ENCODE peak calls at places on chromosomes 12 and 14, in eight cellular contexts. N is A549, Z is right lobe of liver, L is BE2C, B is heart left ventricle, O is AG04450, T is fibroblast of mammary gland, F is hepatocyte. D is an unnamed sample.

GRCh38 chr12:530308-530707 is 70.6 kb downstream of the B4GALNT3 start:
- DNase-seq in L (no peak), N (no peak), F (no peak), O (no peak), B (no peak), Z (no peak), T (peak), D (peak)

GRCh38 chr12:131825146-131825892 is 2.9 kb upstream of the MMP17 start:
- DNase-seq in F (no peak), Z (no peak), N (no peak), T (peak), L (no peak), O (no peak), B (no peak), D (peak)

GRCh38 chr12:132689227-132689626 is 1.8 kb downstream of the PXMP2 start:
- DNase-seq in N (no peak), T (no peak), B (no peak), L (no peak), F (peak), O (no peak), Z (peak), D (no peak)

GRCh38 chr12:96985515-96986362 is 78.7 kb downstream of the NEDD1 start:
- DNase-seq in T (no peak), B (no peak), Z (peak), F (peak), O (no peak), L (peak), N (peak), D (no peak)

GRCh38 chr12:102885043-102885932 is 31.8 kb downstream of the PAH start:
- DNase-seq in B (no peak), N (no peak), Z (peak), F (peak), L (no peak), O (no peak), T (no peak), D (no peak)

GRCh38 chr12:52838871-52839446 is 4.8 kb upstream of the KRT79 start:
- DNase-seq in N (no peak), Z (no peak), F (no peak), O (no peak), B (no peak), L (no peak), T (no peak), D (no peak)

GRCh38 chr12:118763239-118763638 is 218.1 kb upstream of the SRRM4 start:
- DNase-seq in T (no peak), N (no peak), B (no peak), L (no peak), O (no peak), F (no peak), Z (no peak), D (no peak)

GRCh38 chr12:69151254-69151751 is 88.1 kb upstream of the CPSF6 start:
- DNase-seq in N (no peak), F (peak), B (no peak), O (no peak), L (no peak), Z (no peak), T (peak), D (peak)

GRCh38 chr12:91172051-91172450 is 10.6 kb downstream of the DCN start:
- DNase-seq in N (no peak), F (no peak), T (peak), O (no peak), L (no peak), Z (no peak), B (no peak), D (no peak)

DNA sequence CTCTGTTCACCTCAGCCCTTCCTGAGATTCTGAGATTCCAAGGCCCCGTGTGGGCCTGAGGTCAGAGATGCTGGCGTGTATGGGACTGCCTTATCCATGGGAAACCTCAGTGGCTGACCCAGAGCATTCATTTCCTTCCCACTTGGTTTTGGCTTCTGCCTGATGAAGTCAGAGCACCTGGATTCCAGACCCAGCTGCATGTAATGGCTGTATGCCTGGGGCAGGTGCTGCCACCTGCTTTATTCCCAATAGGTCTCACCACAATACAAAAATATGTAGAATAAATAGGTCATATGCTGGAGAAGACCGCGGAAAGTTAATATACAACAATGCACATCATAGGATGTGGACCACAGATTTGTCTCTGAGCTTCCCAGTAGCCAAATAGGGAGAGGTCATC is 25.6 kb downstream of the FIGNL2 start:
- DNase-seq in F (no peak), O (no peak), Z (no peak), N (no peak), B (no peak), L (no peak), T (no peak), D (no peak)
- H3K4me3 ChIP-seq in F (no peak), O (no peak), Z (no peak), N (no peak), B (no peak), L (no peak), T (no peak), D (no peak)

GRCh38 chr12:10365716-10366433 is 24.0 kb downstream of the KLRK1 start:
- DNase-seq in F (no peak), Z (no peak), N (no peak), B (no peak), T (no peak), O (no peak), L (no peak), D (peak)
- TF ChIP-seq CTCF in F (no peak), Z (no peak), N (no peak), B (peak), T (no peak), O (peak), L (peak), D (peak)

DNA sequence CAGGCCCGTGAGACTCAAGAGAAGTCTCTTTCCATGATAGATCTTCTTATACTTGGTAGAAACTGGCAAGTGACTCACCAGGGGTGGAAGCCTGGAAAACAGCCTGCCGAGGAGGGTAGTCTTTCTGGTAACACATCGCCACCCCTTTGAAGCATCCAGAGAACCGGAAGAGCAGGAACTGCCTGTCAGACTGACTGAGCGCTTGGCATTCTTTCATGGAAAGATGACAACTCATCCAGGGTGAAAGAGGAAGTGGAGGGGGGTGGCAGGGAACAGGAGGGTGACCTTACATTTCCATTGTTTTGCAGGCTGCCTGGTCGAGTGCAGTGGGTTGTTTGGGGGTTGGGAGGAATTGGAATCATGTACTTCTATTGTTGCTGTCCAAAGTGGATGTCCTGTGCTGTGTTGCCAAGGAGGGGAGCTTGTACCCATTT is 34.5 kb downstream of the PRKCH start:
- DNase-seq in Z (peak), L (no peak), N (peak), B (peak), T (peak), O (no peak), F (peak), D (no peak)
- H3K4me3 ChIP-seq in Z (no peak), L (no peak), N (no peak), B (no peak), T (no peak), O (no peak), F (no peak), D (no peak)

GRCh38 chr14:97301931-97302559 is 504.9 kb downstream of the VRK1 start:
- DNase-seq in T (no peak), L (no peak), B (no peak), N (no peak), Z (no peak), F (no peak), O (no peak), D (no peak)
- TF ChIP-seq CTCF in T (no peak), L (no peak), B (no peak), N (no peak), Z (no peak), F (no peak), O (no peak), D (no peak)

GRCh38 chr12:47074757-47075156 is 4.7 kb upstream of the PCED1B start:
- DNase-seq in Z (no peak), O (no peak), T (no peak), F (no peak), N (no peak), B (no peak), L (no peak), D (no peak)

GRCh38 chr12:47078086-47078395 is 1.4 kb upstream of the PCED1B start:
- DNase-seq in O (no peak), N (no peak), L (no peak), B (no peak), Z (no peak), T (no peak), F (no peak), D (no peak)

GRCh38 chr12:47073951-47074350 is 5.5 kb upstream of the PCED1B start:
- DNase-seq in B (no peak), T (no peak), N (peak), F (no peak), Z (no peak), L (no peak), O (no peak), D (no peak)

GRCh38 chr12:47077206-47078085 is 2.0 kb upstream of the PCED1B start:
- DNase-seq in Z (no peak), O (no peak), T (no peak), F (no peak), N (peak), B (no peak), L (no peak), D (no peak)

DNA sequence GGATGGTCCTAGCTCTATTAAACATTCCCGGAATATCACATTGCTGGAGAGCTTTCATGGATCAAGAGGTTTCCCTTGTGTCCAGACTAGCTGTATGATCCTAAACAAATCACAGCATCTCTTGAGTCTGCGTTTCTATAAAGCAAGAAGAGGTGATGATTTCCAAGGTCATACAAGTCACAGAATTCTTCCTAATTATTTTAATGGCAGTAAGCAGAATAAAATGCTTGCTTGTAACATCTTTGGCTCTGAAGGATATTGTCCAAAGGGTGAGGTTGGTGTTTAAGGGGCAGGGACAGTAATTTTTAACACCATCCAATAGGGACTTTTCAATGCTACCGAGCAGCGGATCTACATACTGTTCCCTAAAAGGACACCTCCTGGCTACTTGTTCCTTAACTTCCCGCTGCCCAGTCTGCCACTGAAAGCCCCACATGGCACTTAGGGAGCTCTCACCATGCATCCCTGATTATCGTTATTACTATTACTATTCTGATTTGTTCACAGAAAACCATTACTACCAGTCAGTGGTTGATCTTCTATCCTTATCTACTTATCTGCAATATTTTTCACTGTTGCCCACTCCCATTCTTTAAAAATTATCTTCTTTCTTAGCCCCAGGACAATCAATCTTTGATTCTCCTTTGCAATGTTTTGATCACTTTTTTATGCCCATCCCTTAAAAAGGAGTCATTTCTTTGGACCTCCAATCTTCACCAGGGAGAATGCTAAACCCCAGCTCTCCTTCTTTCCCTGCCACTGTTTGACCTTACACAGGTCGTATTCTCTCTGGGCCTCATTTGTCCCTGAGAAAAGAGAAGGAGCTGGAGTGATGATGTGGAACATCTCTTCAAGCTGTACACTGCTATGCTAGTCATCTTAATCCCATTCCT is 4.0 kb upstream of the PCED1B start:
- DNase-seq in B (no peak), F (no peak), Z (no peak), O (no peak), L (no peak), T (no peak), N (peak), D (no peak)
- H3K4me3 ChIP-seq in B (no peak), F (no peak), Z (no peak), O (no peak), L (no peak), T (no peak), N (peak), D (no peak)

DNA sequence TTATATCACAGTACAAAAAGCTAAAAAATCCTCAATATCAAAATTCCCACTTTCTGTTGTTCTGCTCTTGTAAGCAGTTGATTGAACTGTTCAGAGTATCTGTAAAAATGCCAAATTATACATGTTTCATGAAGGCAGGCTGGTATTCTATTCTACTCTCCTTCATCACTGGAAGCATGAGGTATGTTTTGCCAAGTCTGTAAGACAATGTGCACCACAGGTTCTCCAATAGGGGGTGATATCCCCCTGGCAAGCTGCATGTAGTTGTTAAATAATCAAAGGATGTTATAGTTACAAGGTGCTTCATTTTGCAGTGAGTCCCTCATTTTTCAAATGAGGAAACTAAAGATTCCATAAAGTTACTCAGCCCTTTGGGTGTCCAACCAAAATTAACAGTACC is 15.1 kb upstream of the NEK9 start:
- DNase-seq in B (no peak), Z (no peak), N (peak), F (peak), O (no peak), L (peak), T (peak), D (peak)
- TF ChIP-seq CTCF in B (peak), Z (peak), N (peak), F (peak), O (peak), L (peak), T (peak), D (peak)

GRCh38 chr14:23071975-23072539 is 14.7 kb upstream of the CDH24 start:
- DNase-seq in T (no peak), B (no peak), N (no peak), F (peak), Z (no peak), L (no peak), O (no peak), D (no peak)
- H3K4me3 ChIP-seq in T (no peak), B (peak), N (no peak), F (no peak), Z (no peak), L (peak), O (peak), D (peak)

D was measured in fibroblast of villous mesenchyme.